ENCODE peak calls at places on chromosomes 1 and 21, in five cellular contexts. F is cardiac fibroblast, D is heart left ventricle, O is prostate gland, M is brain microvascular endothelial cell. W is an unnamed sample.

GRCh38 chr21:37245151-37245550 is 22.0 kb downstream of the VPS26C start:
- DNase-seq in M (no peak), D (no peak), O (no peak), F (no peak), W (no peak)

GRCh38 chr1:92480813-92481597 is 5.7 kb downstream of the GFI1 start:
- DNase-seq in M (no peak), F (no peak), O (no peak), D (no peak), W (no peak)

GRCh38 chr1:6157528-6158174 is 22.5 kb downstream of the CHD5 start:
- DNase-seq in M (peak; percentile 47), O (peak; percentile 55), F (no peak), D (no peak), W (no peak)

GRCh38 chr1:91501527-91501859 is 842 bp downstream of the CDC7 start:
- DNase-seq in F (peak; percentile 59), O (no peak), M (peak; percentile 35), D (no peak), W (peak; percentile 17)

GRCh38 chr21:31107871-31108270 is 69.6 kb upstream of the KRTAP19-8 start:
- DNase-seq in F (no peak), O (no peak), M (no peak), D (no peak), W (no peak)

GRCh38 chr1:206828061-206828460 is 37.4 kb upstream of the IL20 start:
- DNase-seq in D (no peak), M (no peak), O (no peak), F (no peak), W (no peak)

GRCh38 chr1:114345930-114346479 is 165.0 kb downstream of the TRIM33 start:
- DNase-seq in F (peak; percentile 34), M (no peak), D (peak; percentile 36), O (no peak), W (peak; percentile 35)

GRCh38 chr1:212683357-212683722 is 16.3 kb downstream of the BATF3 start:
- DNase-seq in M (no peak), O (no peak), D (no peak), F (no peak), W (no peak)

GRCh38 chr1:223363057-223363855 is 720 bp downstream of the SUSD4 start:
- DNase-seq in O (no peak), D (peak; percentile 60), M (no peak), F (peak; percentile 20), W (peak; percentile 49)

GRCh38 chr1:111944121-111944785 is 45.2 kb downstream of the KCND3 start:
- DNase-seq in M (no peak), D (peak; percentile 66), O (no peak), F (no peak), W (no peak)

GRCh38 chr1:226541631-226542622 is 6.6 kb upstream of the STUM start:
- DNase-seq in O (no peak), F (peak; percentile 33), M (no peak), D (peak; percentile 32), W (peak; percentile 61)

GRCh38 chr1:226974544-226975258 is 34.6 kb downstream of the COQ8A start:
- DNase-seq in O (no peak), M (no peak), D (peak; percentile 55), F (peak; percentile 36), W (peak; percentile 37)

GRCh38 chr1:65195495-65196417 is 47.8 kb downstream of the AK4 start:
- DNase-seq in M (peak; percentile 82), F (peak; percentile 92), D (peak; percentile 32), O (no peak), W (no peak)

GRCh38 chr1:1001631-1002300 is 1.9 kb upstream of the HES4 start:
- DNase-seq in O (peak; percentile 74), F (peak; percentile 75), D (peak; percentile 84), M (no peak), W (peak; percentile 75)

GRCh38 chr21:25254491-25255174 is 352.6 kb downstream of the MRPL39 start:
- DNase-seq in F (no peak), M (no peak), O (no peak), D (no peak), W (no peak)

GRCh38 chr1:55827350-55827749 is 612.2 kb upstream of the USP24 start:
- DNase-seq in D (no peak), F (peak; percentile 97), M (peak; percentile 95), O (no peak), W (no peak)

GRCh38 chr1:199857103-199857502 is 170.4 kb upstream of the NR5A2 start:
- DNase-seq in D (no peak), F (peak; percentile 54), O (no peak), M (peak; percentile 33), W (no peak)

GRCh38 chr1:107965112-107965991 is at the start of gene VAV3:
- DNase-seq in O (peak; percentile 22), D (peak; percentile 79), F (peak; percentile 65), M (peak; percentile 41), W (peak; percentile 84)

GRCh38 chr1:83694449-83694848 is 304.5 kb downstream of the TTLL7 start:
- DNase-seq in F (no peak), D (no peak), O (no peak), M (no peak), W (no peak)

GRCh38 chr1:5601516-5601915 is 390.7 kb downstream of the NPHP4 start:
- DNase-seq in M (no peak), F (no peak), D (no peak), O (no peak), W (no peak)

GRCh38 chr1:55611123-55611522 is 396.0 kb upstream of the USP24 start:
- DNase-seq in O (no peak), M (no peak), D (no peak), F (peak; percentile 60), W (no peak)

GRCh38 chr1:29783501-29784275 is 547.4 kb downstream of the PTPRU start:
- DNase-seq in O (peak; percentile 1), D (no peak), M (no peak), F (no peak), W (no peak)

GRCh38 chr1:234990328-234990675 is 138.3 kb downstream of the TOMM20 start:
- DNase-seq in F (no peak), O (no peak), M (no peak), D (no peak), W (no peak)

GRCh38 chr1:170530972-170531757 is 801 bp upstream of the GORAB start:
- DNase-seq in D (peak; percentile 12), F (peak; percentile 14), M (no peak), O (no peak), W (peak; percentile 43)

GRCh38 chr1:41719590-41719989 is 199.1 kb downstream of the HIVEP3 start:
- DNase-seq in O (no peak), F (no peak), D (no peak), M (no peak), W (no peak)
- H3K4me3 ChIP-seq in O (no peak overlapping the region), F (no peak overlapping the region), D (no peak overlapping the region), M (no peak overlapping the region), W (no peak overlapping the region)

GRCh38 chr1:181987334-181987870 is 74.1 kb downstream of the ZNF648 start:
- DNase-seq in F (no peak), D (no peak), M (no peak), O (no peak), W (no peak)

GRCh38 chr1:181992072-181992471 is 69.4 kb downstream of the ZNF648 start:
- DNase-seq in D (no peak), O (no peak), M (no peak), F (no peak), W (no peak)

GRCh38 chr1:181990730-181991129 is 70.8 kb downstream of the ZNF648 start:
- DNase-seq in D (no peak), M (no peak), F (no peak), O (no peak), W (no peak)

GRCh38 chr1:181987996-181988395 is 73.5 kb downstream of the ZNF648 start:
- DNase-seq in D (no peak), M (no peak), F (no peak), O (no peak), W (no peak)

DNA sequence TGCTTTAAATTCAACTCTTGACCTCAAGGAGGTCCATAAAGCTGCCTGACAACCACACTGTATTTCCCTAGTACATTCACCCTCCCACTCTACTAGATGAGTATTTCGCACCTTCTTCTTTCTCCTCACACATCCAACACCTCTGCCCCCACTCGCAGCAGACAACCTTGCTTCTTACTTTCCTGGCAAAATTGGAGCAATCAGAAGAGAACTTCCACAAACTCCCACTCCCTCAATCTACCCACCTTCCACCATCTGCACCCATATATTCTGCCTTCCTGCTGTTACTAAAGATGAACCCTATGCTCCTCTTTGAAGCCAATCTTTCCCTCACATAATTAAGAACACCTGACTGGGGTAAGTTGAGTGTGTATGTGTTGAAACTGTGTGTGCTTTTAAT is 72.0 kb downstream of the ZNF648 start:
- DNase-seq in D (no peak), M (no peak), O (no peak), F (no peak), W (no peak)
- H3K4me3 ChIP-seq in D (no peak overlapping the region), M (no peak overlapping the region), O (no peak overlapping the region), F (no peak overlapping the region), W (no peak overlapping the region)

GRCh38 chr1:15703562-15703961 is 19.4 kb downstream of the PLEKHM2 start:
- DNase-seq in M (peak; percentile 83), D (peak; percentile 81), O (peak; percentile 49), F (peak; percentile 96), W (peak; percentile 87)
- H3K4me3 ChIP-seq in M (no peak overlapping the region), D (peak overlapping the region; percentile 15), O (no peak overlapping the region), F (peak overlapping the region; percentile 8), W (no peak overlapping the region)

GRCh38 chr1:31433396-31433930 is 20.4 kb downstream of the SERINC2 start:
- DNase-seq in F (no peak), M (no peak), D (no peak), O (no peak), W (no peak)
- H3K4me3 ChIP-seq in F (no peak overlapping the region), M (no peak overlapping the region), D (no peak overlapping the region), O (no peak overlapping the region), W (no peak overlapping the region)

GRCh38 chr21:22174746-22175145 is 1176.5 kb downstream of the NCAM2 start:
- DNase-seq in O (no peak), D (no peak), M (no peak), F (no peak), W (no peak)
- H3K4me3 ChIP-seq in O (no peak overlapping the region), D (no peak overlapping the region), M (no peak overlapping the region), F (no peak overlapping the region), W (no peak overlapping the region)

GRCh38 chr1:159014003-159014571 is 4.4 kb downstream of the IFI16 start:
- DNase-seq in F (no peak), M (no peak), O (no peak), D (no peak), W (no peak)

GRCh38 chr1:159011701-159012100 is 2.0 kb downstream of the IFI16 start:
- DNase-seq in D (no peak), O (no peak), M (no peak), F (no peak), W (no peak)

GRCh38 chr1:159012495-159012894 is 2.8 kb downstream of the IFI16 start:
- DNase-seq in D (no peak), F (peak; percentile 50), M (no peak), O (no peak), W (no peak)

GRCh38 chr1:159014851-159015250 is 5.1 kb downstream of the IFI16 start:
- DNase-seq in M (no peak), O (no peak), F (no peak), D (no peak), W (no peak)

GRCh38 chr1:159015440-159015909 is 5.8 kb downstream of the IFI16 start:
- DNase-seq in D (peak; percentile 74), O (peak; percentile 13), F (peak; percentile 92), M (peak; percentile 93), W (peak; percentile 58)
- H3K4me3 ChIP-seq in D (peak overlapping the region; percentile 82), O (no peak overlapping the region), F (peak overlapping the region; percentile 11), M (no peak overlapping the region), W (no peak overlapping the region)

DNA sequence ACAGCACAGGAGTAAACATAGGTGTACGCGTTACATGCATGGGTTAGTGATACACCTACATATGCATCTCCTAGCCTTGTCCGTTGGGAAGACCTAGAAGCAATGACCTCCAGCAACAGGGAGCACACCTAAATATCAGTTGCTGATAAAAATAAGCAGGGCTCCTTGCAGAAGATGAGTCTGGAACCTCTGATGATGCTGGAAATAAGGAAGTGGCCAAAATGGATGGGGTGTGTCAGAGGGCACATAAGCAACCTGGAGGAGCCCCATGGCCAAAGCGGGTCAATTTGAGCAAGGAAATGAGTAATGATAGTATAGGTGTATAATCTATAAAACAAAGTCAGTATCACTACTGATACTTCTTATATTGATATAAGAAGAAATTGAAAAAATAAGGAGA is 13.7 kb downstream of the ADARB1 start:
- DNase-seq in D (no peak), M (no peak), O (no peak), F (no peak), W (no peak)
- H3K4me3 ChIP-seq in D (no peak overlapping the region), M (no peak overlapping the region), O (no peak overlapping the region), F (no peak overlapping the region), W (no peak overlapping the region)

W was measured in testis.